ENCODE peak calls at places on chromosomes 6 and 20, in eight cellular contexts. D is pancreas, Y is IMR-90, W is sigmoid colon, A is brain microvascular endothelial cell, E is RWPE1, P is Caco-2, G is GM12864. T is an unnamed sample.

GRCh38 chr6:31031095-31031494 is 20.8 kb downstream of the MUC22 start:
- DNase-seq in W (no peak), D (no peak), P (no peak), E (no peak), Y (no peak), G (no peak), A (no peak), T (no peak)

GRCh38 chr6:32158052-32158451 is 4.1 kb downstream of the PPT2 start:
- DNase-seq in A (no peak), W (no peak), G (no peak), Y (no peak), E (no peak), P (no peak), D (no peak), T (no peak)

GRCh38 chr6:38610050-38610619 is 29.6 kb downstream of the BTBD9 start:
- DNase-seq in D (no peak), G (no peak), P (no peak), W (no peak), Y (no peak), E (no peak), A (no peak), T (no peak)

GRCh38 chr20:56245761-56246160 is 2.8 kb upstream of the MC3R start:
- DNase-seq in P (no peak), E (peak; percentile 42), A (no peak), Y (no peak), W (no peak), D (no peak), G (no peak), T (no peak)

GRCh38 chr6:39843305-39844020 is 51.3 kb downstream of the DAAM2 start:
- DNase-seq in D (no peak), E (no peak), G (no peak), W (peak; percentile 46), Y (peak; percentile 6), P (peak; percentile 12), A (peak; percentile 46), T (no peak)

GRCh38 chr6:52417675-52418111 is 2.4 kb upstream of the EFHC1 start:
- DNase-seq in A (peak; percentile 69), Y (peak; percentile 68), W (no peak), E (peak; percentile 21), G (no peak), P (no peak), D (no peak), T (no peak)

GRCh38 chr6:39209908-39210307 is 19.4 kb downstream of the KCNK5 start:
- DNase-seq in G (no peak), D (no peak), P (no peak), Y (no peak), E (no peak), A (no peak), W (no peak), T (no peak)

GRCh38 chr6:41728073-41728936 is 7.1 kb downstream of the TFEB start:
- DNase-seq in E (no peak), Y (no peak), A (no peak), G (no peak), W (no peak), D (no peak), P (no peak), T (peak; percentile 86)

GRCh38 chr20:58511364-58511763 is 3.8 kb downstream of the APCDD1L start:
- DNase-seq in D (no peak), E (no peak), Y (peak; percentile 83), G (no peak), A (peak; percentile 74), W (no peak), P (no peak), T (no peak)

GRCh38 chr6:167090171-167090570 is 32.7 kb upstream of the CCR6 start:
- DNase-seq in P (no peak), E (no peak), G (no peak), W (no peak), A (no peak), Y (no peak), D (no peak), T (no peak)
- TF ChIP-seq CTCF in P (no peak), E (no peak), G (peak; percentile 17), W (no peak), A (no peak), Y (no peak), D (no peak), T (no peak)

GRCh38 chr6:36187446-36187845 is 9.1 kb upstream of the BRPF3 start:
- DNase-seq in G (no peak), D (no peak), W (no peak), Y (no peak), A (no peak), P (no peak), E (no peak), T (no peak)
- TF ChIP-seq CTCF in G (no peak), D (no peak), W (no peak), Y (no peak), A (no peak), P (no peak), E (no peak), T (no peak)

GRCh38 chr20:17722493-17723300 is 22.9 kb downstream of the BANF2 start:
- DNase-seq in W (no peak), A (no peak), G (no peak), Y (no peak), E (no peak), P (peak; percentile 38), D (no peak), T (peak; percentile 28)

GRCh38 chr20:17723301-17723691 is 23.5 kb downstream of the BANF2 start:
- DNase-seq in E (no peak), Y (no peak), G (no peak), W (no peak), A (no peak), P (no peak), D (no peak), T (no peak)

GRCh38 chr20:17725094-17725835 is 25.5 kb downstream of the BANF2 start:
- DNase-seq in W (no peak), P (no peak), G (no peak), D (peak; percentile 83), E (no peak), Y (no peak), A (no peak), T (peak; percentile 58)

GRCh38 chr20:17720755-17721154 is 21.0 kb downstream of the BANF2 start:
- DNase-seq in G (no peak), D (no peak), Y (no peak), E (no peak), A (no peak), W (no peak), P (no peak), T (peak; percentile 20)

GRCh38 chr20:17721802-17722486 is 22.2 kb downstream of the BANF2 start:
- DNase-seq in G (no peak), A (no peak), P (peak; percentile 95), W (no peak), E (no peak), Y (no peak), D (no peak), T (peak; percentile 33)
- TF ChIP-seq CTCF in G (no peak), A (peak; percentile 36), P (peak; percentile 58), W (no peak), E (no peak), Y (peak; percentile 15), D (no peak), T (peak; percentile 51)

DNA sequence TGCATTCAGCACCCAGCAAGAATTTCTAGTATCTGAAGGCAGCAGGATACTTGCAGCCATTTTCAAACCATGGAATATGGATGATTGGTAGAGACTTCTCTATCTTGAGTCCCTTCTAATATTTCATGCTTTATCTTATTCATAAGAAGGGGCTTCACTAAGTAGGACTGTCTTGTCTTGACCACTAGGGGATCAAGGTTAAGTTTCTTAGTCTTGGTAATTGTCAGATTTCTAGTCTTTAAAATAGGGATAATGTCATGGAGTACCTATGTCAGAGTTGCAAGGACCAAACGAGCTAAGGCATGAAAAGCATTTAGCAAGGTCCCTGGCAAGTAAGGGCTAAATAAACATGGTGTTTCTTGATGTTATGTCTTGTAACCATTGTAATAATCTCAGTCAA is 68.5 kb upstream of the ESR1 start:
- DNase-seq in A (no peak), W (no peak), P (no peak), Y (no peak), D (no peak), G (no peak), E (no peak), T (no peak)
- TF ChIP-seq CTCF in A (no peak), W (no peak), P (no peak), Y (no peak), D (no peak), G (peak; percentile 21), E (no peak), T (no peak)

GRCh38 chr6:56718236-56718635 is 75.5 kb upstream of the DST start:
- DNase-seq in E (no peak), P (no peak), W (no peak), Y (no peak), A (no peak), G (no peak), D (no peak), T (no peak)

GRCh38 chr6:56714982-56715456 is 72.3 kb upstream of the DST start:
- DNase-seq in D (no peak), W (no peak), Y (peak; percentile 92), G (no peak), P (no peak), A (peak; percentile 68), E (peak; percentile 73), T (no peak)

GRCh38 chr6:56713285-56713684 is 70.6 kb upstream of the DST start:
- DNase-seq in P (no peak), G (no peak), E (peak; percentile 67), D (no peak), W (peak; percentile 78), Y (peak; percentile 89), A (peak; percentile 86), T (no peak)

GRCh38 chr6:56714273-56714672 is 71.6 kb upstream of the DST start:
- DNase-seq in A (no peak), W (no peak), D (no peak), Y (no peak), E (no peak), G (no peak), P (no peak), T (no peak)

DNA sequence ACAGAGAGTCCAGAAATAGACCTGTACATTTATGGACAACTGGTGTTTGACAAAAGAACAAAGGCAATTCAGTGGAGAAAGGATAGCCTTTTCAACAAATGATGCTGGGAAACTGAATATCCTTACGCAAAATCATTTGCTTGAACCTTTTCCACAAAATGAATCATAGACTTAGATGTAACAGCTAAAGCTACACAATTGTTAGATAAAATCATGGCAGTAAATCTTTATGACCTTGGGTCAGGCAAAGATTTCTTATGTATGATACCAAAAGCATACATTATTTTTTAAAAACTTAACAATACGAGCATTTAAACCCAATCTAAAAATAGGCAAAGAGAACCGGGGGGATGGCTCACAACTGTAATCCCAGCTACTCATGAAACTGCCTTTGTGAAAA is 73.5 kb upstream of the DST start:
- DNase-seq in A (no peak), G (no peak), Y (peak; percentile 33), P (no peak), E (no peak), W (no peak), D (no peak), T (no peak)
- TF ChIP-seq CTCF in A (no peak), G (no peak), Y (no peak), P (no peak), E (no peak), W (no peak), D (no peak), T (no peak)

DNA sequence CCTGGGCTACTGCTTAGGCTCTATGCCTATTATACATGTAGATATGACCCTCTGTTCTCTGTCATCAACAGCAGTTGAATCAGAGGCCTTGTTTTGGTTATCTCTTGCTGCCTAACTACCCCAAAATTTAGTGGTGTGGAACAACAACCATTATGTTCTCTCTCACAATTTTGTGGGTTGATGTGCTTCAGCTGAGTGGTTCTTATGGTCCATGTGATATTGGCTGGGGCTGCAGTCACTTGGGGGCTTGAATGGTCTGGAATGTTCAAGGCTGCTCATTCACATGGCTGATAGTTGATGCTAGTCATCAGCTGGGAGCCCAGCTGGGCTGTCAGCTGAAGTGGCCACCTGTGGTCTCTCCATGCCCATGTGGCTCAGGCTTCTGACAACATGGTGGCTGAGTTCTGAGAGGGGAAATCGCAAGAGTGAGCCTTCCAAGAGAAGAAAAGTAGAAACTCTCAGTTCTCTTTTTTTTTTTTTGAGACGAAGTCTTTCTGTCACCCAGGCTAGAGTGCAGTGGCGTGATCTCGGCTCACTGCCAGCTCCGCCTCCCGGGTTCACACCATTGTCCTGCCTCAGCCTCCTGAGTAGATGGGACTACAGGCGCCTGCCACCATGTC is 47.8 kb downstream of the SHLD1 start:
- DNase-seq in A (no peak), D (no peak), P (no peak), W (no peak), E (no peak), Y (no peak), G (peak; percentile 80), T (no peak)
- TF ChIP-seq CTCF in A (no peak), D (no peak), P (no peak), W (no peak), E (no peak), Y (no peak), G (no peak), T (no peak)

T was measured in chondrocyte.